ENCODE peak calls at places on chromosomes 1 and 21, in nine cellular contexts. R is fibroblast of pulmonary artery; H is NCI-H2029; N is CD4-positive, CD25-positive, alpha-beta regulatory T cell; G is activated T-helper 1 cell treated with anti-CD3 and anti-CD28 coated beads, Interleukin-12 subunit alpha, Interleukin-12 subunit beta, Interleukin-2, Interleukin-4 antibody, amounts not matched to agents 30 ng/mL and 10 ng/mL and 1 ng/mL, durations not matched to agents 14 hours and 24 hours and 36 hours; B is NCI-H1092; J is NCI-H345; W is Caki2; Z is EL. O is an unnamed sample.

GRCh38 chr1:147539122-147539575 is 2.2 kb upstream of the BCL9 start:
- DNase-seq in R (peak; percentile 94), H (no peak), N (no peak), G (no peak), B (no peak), J (no peak), W (peak; percentile 95), Z (peak; percentile 90), O (no peak)

GRCh38 chr1:89332461-89332860 is 31.4 kb upstream of the GBP6 start:
- DNase-seq in R (no peak), H (no peak), N (no peak), G (no peak), B (no peak), J (no peak), W (no peak), Z (no peak), O (no peak)

GRCh38 chr1:226311376-226311775 is 2.4 kb upstream of the LIN9 start:
- DNase-seq in R (no peak), H (no peak), N (no peak), G (no peak), B (no peak), J (no peak), W (no peak), Z (no peak), O (no peak)

GRCh38 chr1:2127181-2128145 is 67.1 kb downstream of the FAAP20 start:
- DNase-seq in R (no peak), H (no peak), N (no peak), G (no peak), B (no peak), J (no peak), W (no peak), Z (no peak), O (no peak)

GRCh38 chr1:91831132-91831930 is 54.6 kb downstream of the TGFBR3 start:
- DNase-seq in R (peak; percentile 55), H (peak; percentile 12), N (no peak), G (no peak), B (no peak), J (no peak), W (no peak), Z (no peak), O (no peak)

GRCh38 chr1:4016351-4017130 is 116.5 kb upstream of the C1orf174 start:
- DNase-seq in R (no peak), H (no peak), N (no peak), G (no peak), B (no peak), J (no peak), W (no peak), Z (no peak), O (no peak)

GRCh38 chr21:32412998-32413504 is 545 bp downstream of the EVA1C start:
- DNase-seq in R (peak; percentile 50), H (peak; percentile 20), N (no peak), G (no peak), B (no peak), J (no peak), W (peak; percentile 12), Z (peak; percentile 23), O (peak; percentile 20)

GRCh38 chr1:30788580-30789387 is 31.2 kb upstream of the LAPTM5 start:
- DNase-seq in R (peak; percentile 41), H (no peak), N (no peak), G (no peak), B (no peak), J (no peak), W (no peak), Z (no peak), O (no peak)